ENCODE peak calls at places on chromosomes 1 and 21, in eight cellular contexts. One of them, this sample, is unnamed. For H3K27me3, the result is how much of the 10 kb centered on the place peaks cover.

GRCh38 chr1:182166750-182167149 is 105.2 kb upstream of the ZNF648 start:
- DNase-seq in sigmoid colon: no peak
- DNase-seq in SJCRH30: no peak
- DNase-seq in CD8-positive, alpha-beta T cell: no peak
- DNase-seq in left ventricle myocardium inferior: no peak
- DNase-seq in left lung: no peak
- DNase-seq in foreskin keratinocyte: no peak
- DNase-seq in PC-3: no peak
- DNase-seq in this sample: no peak

GRCh38 chr1:207282496-207283380 is 38.7 kb upstream of the CD55 start:
- DNase-seq in sigmoid colon: no peak
- DNase-seq in SJCRH30: no peak
- DNase-seq in CD8-positive, alpha-beta T cell: no peak
- DNase-seq in left ventricle myocardium inferior: no peak
- DNase-seq in left lung: no peak
- DNase-seq in foreskin keratinocyte: no peak
- DNase-seq in PC-3: peak
- DNase-seq in this sample: peak

GRCh38 chr1:41122851-41123518 is 101.5 kb upstream of the SLFNL1 start:
- DNase-seq in sigmoid colon: no peak
- DNase-seq in SJCRH30: peak
- DNase-seq in CD8-positive, alpha-beta T cell: no peak
- DNase-seq in left ventricle myocardium inferior: no peak
- DNase-seq in left lung: no peak
- DNase-seq in foreskin keratinocyte: peak
- DNase-seq in PC-3: peak
- DNase-seq in this sample: peak

GRCh38 chr1:94296018-94296417 is 58.6 kb upstream of the ARHGAP29 start:
- DNase-seq in sigmoid colon: peak
- DNase-seq in SJCRH30: peak
- DNase-seq in CD8-positive, alpha-beta T cell: no peak
- DNase-seq in left ventricle myocardium inferior: no peak
- DNase-seq in left lung: no peak
- DNase-seq in foreskin keratinocyte: no peak
- DNase-seq in PC-3: peak
- DNase-seq in this sample: no peak

GRCh38 chr1:40628903-40629292 is 36.6 kb downstream of the RIMS3 start:
- DNase-seq in sigmoid colon: no peak
- DNase-seq in SJCRH30: no peak
- DNase-seq in CD8-positive, alpha-beta T cell: no peak
- DNase-seq in left ventricle myocardium inferior: no peak
- DNase-seq in left lung: no peak
- DNase-seq in foreskin keratinocyte: peak
- DNase-seq in PC-3: peak
- DNase-seq in this sample: no peak

GRCh38 chr1:48105167-48105566 is 108.0 kb upstream of the TRABD2B start:
- DNase-seq in sigmoid colon: no peak
- DNase-seq in SJCRH30: peak
- DNase-seq in CD8-positive, alpha-beta T cell: no peak
- DNase-seq in left ventricle myocardium inferior: no peak
- DNase-seq in left lung: no peak
- DNase-seq in foreskin keratinocyte: no peak
- DNase-seq in PC-3: no peak
- DNase-seq in this sample: no peak

GRCh38 chr1:99788896-99789295 is 22.5 kb upstream of the FRRS1 start:
- DNase-seq in sigmoid colon: no peak
- DNase-seq in SJCRH30: no peak
- DNase-seq in CD8-positive, alpha-beta T cell: no peak
- DNase-seq in left ventricle myocardium inferior: no peak
- DNase-seq in left lung: no peak
- DNase-seq in foreskin keratinocyte: no peak
- DNase-seq in PC-3: no peak
- DNase-seq in this sample: no peak

GRCh38 chr1:160400646-160401486 is 502 bp downstream of the VANGL2 start:
- DNase-seq in sigmoid colon: no peak
- DNase-seq in SJCRH30: peak
- DNase-seq in CD8-positive, alpha-beta T cell: no peak
- DNase-seq in left ventricle myocardium inferior: no peak
- DNase-seq in left lung: no peak
- DNase-seq in foreskin keratinocyte: no peak
- DNase-seq in PC-3: no peak
- DNase-seq in this sample: no peak

GRCh38 chr1:62962794-62963776 is 179.2 kb downstream of the ATG4C start:
- DNase-seq in sigmoid colon: no peak
- DNase-seq in SJCRH30: peak
- DNase-seq in CD8-positive, alpha-beta T cell: no peak
- DNase-seq in left ventricle myocardium inferior: no peak
- DNase-seq in left lung: no peak
- DNase-seq in foreskin keratinocyte: no peak
- DNase-seq in PC-3: peak
- DNase-seq in this sample: peak

GRCh38 chr1:44848456-44849181 is 5.6 kb upstream of the PTCH2 start:
- DNase-seq in sigmoid colon: no peak
- DNase-seq in SJCRH30: peak
- DNase-seq in CD8-positive, alpha-beta T cell: no peak
- DNase-seq in left ventricle myocardium inferior: no peak
- DNase-seq in left lung: no peak
- DNase-seq in foreskin keratinocyte: no peak
- DNase-seq in PC-3: no peak
- DNase-seq in this sample: no peak

GRCh38 chr1:200240655-200241054 is 169.2 kb downstream of the ZNF281 start:
- DNase-seq in sigmoid colon: no peak
- DNase-seq in SJCRH30: no peak
- DNase-seq in CD8-positive, alpha-beta T cell: no peak
- DNase-seq in left ventricle myocardium inferior: no peak
- DNase-seq in left lung: no peak
- DNase-seq in foreskin keratinocyte: no peak
- DNase-seq in PC-3: no peak
- DNase-seq in this sample: no peak

GRCh38 chr1:113223546-113223945 is 150.5 kb downstream of the LRIG2 start:
- DNase-seq in sigmoid colon: peak
- DNase-seq in SJCRH30: no peak
- DNase-seq in CD8-positive, alpha-beta T cell: no peak
- DNase-seq in left ventricle myocardium inferior: peak
- DNase-seq in left lung: no peak
- DNase-seq in foreskin keratinocyte: no peak
- DNase-seq in PC-3: no peak
- DNase-seq in this sample: no peak

GRCh38 chr1:166875302-166875733 is 746 bp downstream of the TADA1 start:
- DNase-seq in sigmoid colon: no peak
- DNase-seq in SJCRH30: peak
- DNase-seq in CD8-positive, alpha-beta T cell: no peak
- DNase-seq in left ventricle myocardium inferior: no peak
- DNase-seq in left lung: no peak
- DNase-seq in foreskin keratinocyte: no peak
- DNase-seq in PC-3: no peak
- DNase-seq in this sample: peak

GRCh38 chr1:228939881-228940392 is 204.7 kb downstream of the RHOU start:
- DNase-seq in sigmoid colon: no peak
- DNase-seq in SJCRH30: peak
- DNase-seq in CD8-positive, alpha-beta T cell: no peak
- DNase-seq in left ventricle myocardium inferior: no peak
- DNase-seq in left lung: no peak
- DNase-seq in foreskin keratinocyte: no peak
- DNase-seq in PC-3: no peak
- DNase-seq in this sample: no peak

GRCh38 chr1:204751883-204752687 is 66.5 kb upstream of the LRRN2 start:
- DNase-seq in sigmoid colon: no peak
- DNase-seq in SJCRH30: peak
- DNase-seq in CD8-positive, alpha-beta T cell: no peak
- DNase-seq in left ventricle myocardium inferior: no peak
- DNase-seq in left lung: peak
- DNase-seq in foreskin keratinocyte: peak
- DNase-seq in PC-3: no peak
- DNase-seq in this sample: peak

GRCh38 chr1:209497729-209498128 is 85.8 kb upstream of the CAMK1G start:
- DNase-seq in sigmoid colon: no peak
- DNase-seq in SJCRH30: peak
- DNase-seq in CD8-positive, alpha-beta T cell: no peak
- DNase-seq in left ventricle myocardium inferior: no peak
- DNase-seq in left lung: no peak
- DNase-seq in foreskin keratinocyte: no peak
- DNase-seq in PC-3: no peak
- DNase-seq in this sample: no peak

GRCh38 chr1:23217421-23218115 is at the start of gene HTR1D:
- DNase-seq in sigmoid colon: no peak
- DNase-seq in SJCRH30: no peak
- DNase-seq in CD8-positive, alpha-beta T cell: no peak
- DNase-seq in left ventricle myocardium inferior: no peak
- DNase-seq in left lung: peak
- DNase-seq in foreskin keratinocyte: no peak
- DNase-seq in PC-3: no peak
- DNase-seq in this sample: peak

GRCh38 chr1:156925154-156926010 is 5.0 kb downstream of the LRRC71 start:
- DNase-seq in sigmoid colon: no peak
- DNase-seq in SJCRH30: no peak
- DNase-seq in CD8-positive, alpha-beta T cell: no peak
- DNase-seq in left ventricle myocardium inferior: no peak
- DNase-seq in left lung: no peak
- DNase-seq in foreskin keratinocyte: no peak
- DNase-seq in PC-3: no peak
- DNase-seq in this sample: no peak
- H3K27me3 ChIP-seq in sigmoid colon: half or more
- H3K27me3 ChIP-seq in SJCRH30: under half
- H3K27me3 ChIP-seq in CD8-positive, alpha-beta T cell: half or more
- H3K27me3 ChIP-seq in left ventricle myocardium inferior: half or more
- H3K27me3 ChIP-seq in left lung: half or more
- H3K27me3 ChIP-seq in foreskin keratinocyte: half or more
- H3K27me3 ChIP-seq in PC-3: under half
- H3K27me3 ChIP-seq in this sample: under half

GRCh38 chr1:10779841-10780240 is 16.6 kb downstream of the CASZ1 start:
- DNase-seq in sigmoid colon: no peak
- DNase-seq in SJCRH30: no peak
- DNase-seq in CD8-positive, alpha-beta T cell: no peak
- DNase-seq in left ventricle myocardium inferior: no peak
- DNase-seq in left lung: no peak
- DNase-seq in foreskin keratinocyte: no peak
- DNase-seq in PC-3: no peak
- DNase-seq in this sample: peak
- H3K27me3 ChIP-seq in sigmoid colon: under half
- H3K27me3 ChIP-seq in SJCRH30: under half
- H3K27me3 ChIP-seq in CD8-positive, alpha-beta T cell: under half
- H3K27me3 ChIP-seq in left ventricle myocardium inferior: under half
- H3K27me3 ChIP-seq in left lung: under half
- H3K27me3 ChIP-seq in foreskin keratinocyte: under half
- H3K27me3 ChIP-seq in PC-3: under half
- H3K27me3 ChIP-seq in this sample: under half

GRCh38 chr1:20528221-20528620 is 20.3 kb upstream of the MUL1 start:
- DNase-seq in sigmoid colon: no peak
- DNase-seq in SJCRH30: no peak
- DNase-seq in CD8-positive, alpha-beta T cell: no peak
- DNase-seq in left ventricle myocardium inferior: no peak
- DNase-seq in left lung: no peak
- DNase-seq in foreskin keratinocyte: no peak
- DNase-seq in PC-3: no peak
- DNase-seq in this sample: no peak

GRCh38 chr1:20534659-20535417 is 17.5 kb upstream of the FAM43B start:
- DNase-seq in sigmoid colon: no peak
- DNase-seq in SJCRH30: no peak
- DNase-seq in CD8-positive, alpha-beta T cell: no peak
- DNase-seq in left ventricle myocardium inferior: no peak
- DNase-seq in left lung: no peak
- DNase-seq in foreskin keratinocyte: no peak
- DNase-seq in PC-3: no peak
- DNase-seq in this sample: no peak

GRCh38 chr1:20533635-20534034 is 18.7 kb upstream of the FAM43B start:
- DNase-seq in sigmoid colon: no peak
- DNase-seq in SJCRH30: no peak
- DNase-seq in CD8-positive, alpha-beta T cell: no peak
- DNase-seq in left ventricle myocardium inferior: no peak
- DNase-seq in left lung: no peak
- DNase-seq in foreskin keratinocyte: no peak
- DNase-seq in PC-3: no peak
- DNase-seq in this sample: no peak

GRCh38 chr1:20530261-20530660 is 22.1 kb upstream of the FAM43B start:
- DNase-seq in sigmoid colon: no peak
- DNase-seq in SJCRH30: no peak
- DNase-seq in CD8-positive, alpha-beta T cell: no peak
- DNase-seq in left ventricle myocardium inferior: no peak
- DNase-seq in left lung: no peak
- DNase-seq in foreskin keratinocyte: no peak
- DNase-seq in PC-3: no peak
- DNase-seq in this sample: no peak

DNA sequence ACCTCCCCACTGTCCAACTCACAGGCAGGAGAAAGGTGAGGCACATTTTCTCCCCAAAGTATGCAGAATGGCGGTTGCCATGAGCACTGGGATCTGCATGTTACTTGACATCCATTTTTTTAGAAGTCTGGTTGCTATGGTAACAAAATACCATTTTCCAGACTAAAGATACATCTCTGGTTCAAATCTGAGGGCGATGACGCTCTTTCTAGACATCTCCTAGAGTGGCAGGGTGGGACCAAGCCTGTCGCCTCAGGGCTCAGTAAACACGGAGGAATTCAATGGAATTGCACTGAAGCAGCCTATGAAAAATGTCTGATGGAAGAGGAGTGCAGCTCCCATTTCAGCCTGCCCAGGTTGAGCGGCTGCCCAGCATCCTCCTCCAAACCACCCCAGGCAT is 21.5 kb upstream of the FAM43B start:
- DNase-seq in sigmoid colon: no peak
- DNase-seq in SJCRH30: no peak
- DNase-seq in CD8-positive, alpha-beta T cell: no peak
- DNase-seq in left ventricle myocardium inferior: no peak
- DNase-seq in left lung: no peak
- DNase-seq in foreskin keratinocyte: no peak
- DNase-seq in PC-3: peak
- DNase-seq in this sample: no peak
- H3K27me3 ChIP-seq in sigmoid colon: under half
- H3K27me3 ChIP-seq in SJCRH30: under half
- H3K27me3 ChIP-seq in CD8-positive, alpha-beta T cell: under half
- H3K27me3 ChIP-seq in left ventricle myocardium inferior: half or more
- H3K27me3 ChIP-seq in left lung: half or more
- H3K27me3 ChIP-seq in foreskin keratinocyte: half or more
- H3K27me3 ChIP-seq in PC-3: under half
- H3K27me3 ChIP-seq in this sample: under half

GRCh38 chr21:41716756-41717155 is 50.1 kb downstream of the RIPK4 start:
- DNase-seq in sigmoid colon: no peak
- DNase-seq in SJCRH30: no peak
- DNase-seq in CD8-positive, alpha-beta T cell: no peak
- DNase-seq in left ventricle myocardium inferior: no peak
- DNase-seq in left lung: no peak
- DNase-seq in foreskin keratinocyte: no peak
- DNase-seq in PC-3: no peak
- DNase-seq in this sample: no peak

GRCh38 chr21:41712730-41713129 is 54.1 kb downstream of the RIPK4 start:
- DNase-seq in sigmoid colon: no peak
- DNase-seq in SJCRH30: no peak
- DNase-seq in CD8-positive, alpha-beta T cell: no peak
- DNase-seq in left ventricle myocardium inferior: no peak
- DNase-seq in left lung: no peak
- DNase-seq in foreskin keratinocyte: no peak
- DNase-seq in PC-3: no peak
- DNase-seq in this sample: no peak

GRCh38 chr21:41713495-41714281 is 53.2 kb downstream of the RIPK4 start:
- DNase-seq in sigmoid colon: no peak
- DNase-seq in SJCRH30: no peak
- DNase-seq in CD8-positive, alpha-beta T cell: no peak
- DNase-seq in left ventricle myocardium inferior: no peak
- DNase-seq in left lung: no peak
- DNase-seq in foreskin keratinocyte: no peak
- DNase-seq in PC-3: no peak
- DNase-seq in this sample: peak

GRCh38 chr21:41717573-41718330 is 49.1 kb downstream of the RIPK4 start:
- DNase-seq in sigmoid colon: no peak
- DNase-seq in SJCRH30: no peak
- DNase-seq in CD8-positive, alpha-beta T cell: no peak
- DNase-seq in left ventricle myocardium inferior: no peak
- DNase-seq in left lung: no peak
- DNase-seq in foreskin keratinocyte: no peak
- DNase-seq in PC-3: no peak
- DNase-seq in this sample: no peak

GRCh38 chr21:41715649-41716321 is 51.1 kb downstream of the RIPK4 start:
- DNase-seq in sigmoid colon: no peak
- DNase-seq in SJCRH30: no peak
- DNase-seq in CD8-positive, alpha-beta T cell: no peak
- DNase-seq in left ventricle myocardium inferior: no peak
- DNase-seq in left lung: no peak
- DNase-seq in foreskin keratinocyte: peak
- DNase-seq in PC-3: peak
- DNase-seq in this sample: peak
- H3K27me3 ChIP-seq in sigmoid colon: under half
- H3K27me3 ChIP-seq in SJCRH30: under half
- H3K27me3 ChIP-seq in CD8-positive, alpha-beta T cell: under half
- H3K27me3 ChIP-seq in left ventricle myocardium inferior: half or more
- H3K27me3 ChIP-seq in left lung: half or more
- H3K27me3 ChIP-seq in foreskin keratinocyte: under half
- H3K27me3 ChIP-seq in PC-3: under half
- H3K27me3 ChIP-seq in this sample: under half